ENCODE peak calls at places on chromosomes 6 and 20, in nine cellular contexts. One of them, this sample, is unnamed.
A peak's percentile ranks its signal among the peaks of the same experiment; 100 is the strongest.

GRCh38 chr20:13610205-13610604 is 28.5 kb downstream of the TASP1 start:
- DNase-seq in Peyer's patch: no peak
- DNase-seq in IMR-90: no peak
- DNase-seq in spleen: no peak
- DNase-seq in endothelial cell of umbilical vein: no peak
- DNase-seq in A549: no peak
- DNase-seq in heart left ventricle: no peak
- DNase-seq in adrenal gland: no peak
- DNase-seq in stomach: no peak
- DNase-seq in this sample: no peak

GRCh38 chr6:132733814-132734213 is 20.0 kb upstream of the VNN1 start:
- DNase-seq in Peyer's patch: no peak
- DNase-seq in IMR-90: no peak
- DNase-seq in spleen: no peak
- DNase-seq in endothelial cell of umbilical vein: no peak
- DNase-seq in A549: no peak
- DNase-seq in heart left ventricle: no peak
- DNase-seq in adrenal gland: no peak
- DNase-seq in stomach: no peak
- DNase-seq in this sample: no peak

GRCh38 chr6:105759946-105760345 is 326.2 kb upstream of the PRDM1 start:
- DNase-seq in Peyer's patch: no peak
- DNase-seq in IMR-90: peak; percentile 95
- DNase-seq in spleen: no peak
- DNase-seq in endothelial cell of umbilical vein: no peak
- DNase-seq in A549: no peak
- DNase-seq in heart left ventricle: no peak
- DNase-seq in adrenal gland: no peak
- DNase-seq in stomach: no peak
- DNase-seq in this sample: no peak

GRCh38 chr20:60062431-60063336 is 104.5 kb downstream of the CDH26 start:
- DNase-seq in Peyer's patch: no peak
- DNase-seq in IMR-90: peak; percentile 69
- DNase-seq in spleen: no peak
- DNase-seq in endothelial cell of umbilical vein: no peak
- DNase-seq in A549: no peak
- DNase-seq in heart left ventricle: no peak
- DNase-seq in adrenal gland: no peak
- DNase-seq in stomach: no peak
- DNase-seq in this sample: no peak

GRCh38 chr6:104682722-104683643 is 176.7 kb downstream of the HACE1 start:
- DNase-seq in Peyer's patch: peak; percentile 85
- DNase-seq in IMR-90: peak; percentile 59
- DNase-seq in spleen: peak; percentile 86
- DNase-seq in endothelial cell of umbilical vein: peak; percentile 56
- DNase-seq in A549: peak; percentile 30
- DNase-seq in heart left ventricle: peak; percentile 41
- DNase-seq in adrenal gland: peak; percentile 55
- DNase-seq in stomach: peak; percentile 40
- DNase-seq in this sample: peak; percentile 62

GRCh38 chr6:28657756-28658465 is 132.2 kb downstream of the GPX5 start:
- DNase-seq in Peyer's patch: no peak
- DNase-seq in IMR-90: peak; percentile 69
- DNase-seq in spleen: no peak
- DNase-seq in endothelial cell of umbilical vein: peak; percentile 68
- DNase-seq in A549: peak; percentile 61
- DNase-seq in heart left ventricle: no peak
- DNase-seq in adrenal gland: peak; percentile 64
- DNase-seq in stomach: no peak
- DNase-seq in this sample: peak; percentile 23

GRCh38 chr20:36862857-36863668 is 12.9 kb upstream of the TLDC2 start:
- DNase-seq in Peyer's patch: no peak
- DNase-seq in IMR-90: no peak
- DNase-seq in spleen: peak; percentile 87
- DNase-seq in endothelial cell of umbilical vein: peak; percentile 19
- DNase-seq in A549: no peak
- DNase-seq in heart left ventricle: no peak
- DNase-seq in adrenal gland: peak; percentile 49
- DNase-seq in stomach: no peak
- DNase-seq in this sample: no peak

GRCh38 chr20:50586531-50587232 is 76.5 kb downstream of the PTPN1 start:
- DNase-seq in Peyer's patch: no peak
- DNase-seq in IMR-90: no peak
- DNase-seq in spleen: peak; percentile 67
- DNase-seq in endothelial cell of umbilical vein: no peak
- DNase-seq in A549: no peak
- DNase-seq in heart left ventricle: no peak
- DNase-seq in adrenal gland: no peak
- DNase-seq in stomach: no peak
- DNase-seq in this sample: no peak

GRCh38 chr6:130382872-130383490 is 17.2 kb downstream of the TMEM200A start:
- DNase-seq in Peyer's patch: no peak
- DNase-seq in IMR-90: no peak
- DNase-seq in spleen: no peak
- DNase-seq in endothelial cell of umbilical vein: no peak
- DNase-seq in A549: no peak
- DNase-seq in heart left ventricle: no peak
- DNase-seq in adrenal gland: no peak
- DNase-seq in stomach: no peak
- DNase-seq in this sample: no peak

GRCh38 chr6:170151235-170152110 is 139.4 kb downstream of the DLL1 start:
- DNase-seq in Peyer's patch: no peak
- DNase-seq in IMR-90: no peak
- DNase-seq in spleen: peak; percentile 58
- DNase-seq in endothelial cell of umbilical vein: no peak
- DNase-seq in A549: no peak
- DNase-seq in heart left ventricle: peak; percentile 17
- DNase-seq in adrenal gland: peak; percentile 42
- DNase-seq in stomach: no peak
- DNase-seq in this sample: no peak

DNA sequence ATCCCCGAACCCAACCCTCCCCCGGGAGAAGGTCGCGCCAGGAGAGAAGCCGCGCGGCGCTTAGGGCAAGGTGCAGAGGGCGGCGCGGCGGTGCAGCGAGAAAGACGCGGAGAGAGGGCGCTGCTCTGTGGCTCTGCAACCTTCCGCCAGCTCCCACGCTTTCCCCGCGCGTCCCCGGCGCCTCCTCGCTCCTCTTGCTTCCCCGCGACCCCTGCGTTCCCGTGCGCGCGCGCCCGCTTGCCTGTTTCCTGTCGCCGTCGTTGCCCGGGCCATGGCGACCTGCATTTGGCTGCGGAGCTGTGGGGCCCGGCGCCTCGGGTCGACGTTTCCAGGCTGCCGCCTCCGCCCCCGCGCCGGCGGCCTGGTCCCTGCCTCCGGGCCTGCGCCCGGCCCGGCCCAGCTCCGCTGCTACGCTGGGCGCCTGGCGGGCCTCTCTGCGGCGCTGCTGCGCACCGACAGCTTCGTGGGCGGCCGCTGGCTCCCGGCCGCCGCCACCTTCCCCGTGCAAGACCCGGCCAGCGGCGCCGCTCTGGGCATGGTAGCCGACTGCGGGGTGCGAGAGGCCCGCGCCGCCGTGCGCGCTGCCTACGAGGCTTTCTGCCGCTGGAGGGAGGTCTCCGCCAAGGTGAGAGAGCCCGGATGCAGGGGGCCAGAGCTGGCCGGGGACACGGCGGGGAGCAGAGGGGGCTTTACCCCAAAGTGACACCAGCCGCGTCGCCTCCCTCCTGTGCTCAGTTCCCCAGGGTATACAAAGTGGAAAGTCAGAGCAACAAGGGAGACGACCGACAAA is at the start of gene ALDH5A1:
- DNase-seq in Peyer's patch: peak; percentile 90
- DNase-seq in IMR-90: peak; percentile 38
- DNase-seq in spleen: peak; percentile 95
- DNase-seq in endothelial cell of umbilical vein: peak; percentile 50
- DNase-seq in A549: peak; percentile 48
- DNase-seq in heart left ventricle: peak; percentile 81
- DNase-seq in adrenal gland: peak; percentile 67
- DNase-seq in stomach: peak; percentile 72
- DNase-seq in this sample: peak; percentile 84
- TF ChIP-seq POLR2A in Peyer's patch: no peak
- TF ChIP-seq POLR2A in IMR-90: no peak
- TF ChIP-seq POLR2A in spleen: no peak
- TF ChIP-seq POLR2A in endothelial cell of umbilical vein: no peak
- TF ChIP-seq POLR2A in A549: peak; percentile 39
- TF ChIP-seq POLR2A in heart left ventricle: no peak
- TF ChIP-seq POLR2A in adrenal gland: no peak
- TF ChIP-seq POLR2A in stomach: no peak
- TF ChIP-seq POLR2A in this sample: peak; percentile 57

GRCh38 chr6:35047265-35048011 is 93.7 kb downstream of the TCP11 start:
- DNase-seq in Peyer's patch: peak; percentile 45
- DNase-seq in IMR-90: peak; percentile 71
- DNase-seq in spleen: no peak
- DNase-seq in endothelial cell of umbilical vein: peak; percentile 64
- DNase-seq in A549: no peak
- DNase-seq in heart left ventricle: no peak
- DNase-seq in adrenal gland: peak; percentile 69
- DNase-seq in stomach: no peak
- DNase-seq in this sample: no peak

GRCh38 chr6:35048631-35049083 is 92.5 kb downstream of the TCP11 start:
- DNase-seq in Peyer's patch: peak; percentile 65
- DNase-seq in IMR-90: peak; percentile 94
- DNase-seq in spleen: no peak
- DNase-seq in endothelial cell of umbilical vein: no peak
- DNase-seq in A549: no peak
- DNase-seq in heart left ventricle: peak; percentile 65
- DNase-seq in adrenal gland: peak; percentile 56
- DNase-seq in stomach: no peak
- DNase-seq in this sample: no peak

GRCh38 chr6:35046862-35047261 is 94.3 kb downstream of the TCP11 start:
- DNase-seq in Peyer's patch: no peak
- DNase-seq in IMR-90: no peak
- DNase-seq in spleen: no peak
- DNase-seq in endothelial cell of umbilical vein: peak; percentile 89
- DNase-seq in A549: no peak
- DNase-seq in heart left ventricle: no peak
- DNase-seq in adrenal gland: no peak
- DNase-seq in stomach: no peak
- DNase-seq in this sample: no peak

GRCh38 chr6:35049346-35049745 is 91.8 kb downstream of the TCP11 start:
- DNase-seq in Peyer's patch: peak; percentile 19
- DNase-seq in IMR-90: no peak
- DNase-seq in spleen: no peak
- DNase-seq in endothelial cell of umbilical vein: no peak
- DNase-seq in A549: no peak
- DNase-seq in heart left ventricle: no peak
- DNase-seq in adrenal gland: no peak
- DNase-seq in stomach: no peak
- DNase-seq in this sample: no peak

GRCh38 chr6:35048031-35048613 is 93.0 kb downstream of the TCP11 start:
- DNase-seq in Peyer's patch: peak; percentile 45
- DNase-seq in IMR-90: no peak
- DNase-seq in spleen: no peak
- DNase-seq in endothelial cell of umbilical vein: peak; percentile 13
- DNase-seq in A549: no peak
- DNase-seq in heart left ventricle: no peak
- DNase-seq in adrenal gland: peak; percentile 82
- DNase-seq in stomach: no peak
- DNase-seq in this sample: no peak
- TF ChIP-seq POLR2A in Peyer's patch: no peak
- TF ChIP-seq POLR2A in IMR-90: no peak
- TF ChIP-seq POLR2A in spleen: no peak
- TF ChIP-seq POLR2A in endothelial cell of umbilical vein: no peak
- TF ChIP-seq POLR2A in A549: no peak
- TF ChIP-seq POLR2A in heart left ventricle: no peak
- TF ChIP-seq POLR2A in adrenal gland: no peak
- TF ChIP-seq POLR2A in stomach: no peak
- TF ChIP-seq POLR2A in this sample: no peak

GRCh38 chr6:156777577-156777865 is 343 bp downstream of the ARID1B start:
- DNase-seq in Peyer's patch: no peak
- DNase-seq in IMR-90: no peak
- DNase-seq in spleen: no peak
- DNase-seq in endothelial cell of umbilical vein: no peak
- DNase-seq in A549: peak; percentile 48
- DNase-seq in heart left ventricle: no peak
- DNase-seq in adrenal gland: no peak
- DNase-seq in stomach: no peak
- DNase-seq in this sample: no peak

GRCh38 chr6:156777866-156778614 is 862 bp downstream of the ARID1B start:
- DNase-seq in Peyer's patch: peak; percentile 77
- DNase-seq in IMR-90: peak; percentile 49
- DNase-seq in spleen: peak; percentile 95
- DNase-seq in endothelial cell of umbilical vein: peak; percentile 48
- DNase-seq in A549: peak; percentile 21
- DNase-seq in heart left ventricle: peak; percentile 64
- DNase-seq in adrenal gland: peak; percentile 56
- DNase-seq in stomach: peak; percentile 51
- DNase-seq in this sample: peak; percentile 66

GRCh38 chr6:156780117-156780641 is 3.0 kb downstream of the ARID1B start:
- DNase-seq in Peyer's patch: peak; percentile 86
- DNase-seq in IMR-90: peak; percentile 96
- DNase-seq in spleen: no peak
- DNase-seq in endothelial cell of umbilical vein: peak; percentile 91
- DNase-seq in A549: peak; percentile 38
- DNase-seq in heart left ventricle: peak; percentile 46
- DNase-seq in adrenal gland: peak; percentile 62
- DNase-seq in stomach: peak; percentile 56
- DNase-seq in this sample: peak; percentile 41

GRCh38 chr6:156779206-156780116 is 2.3 kb downstream of the ARID1B start:
- DNase-seq in Peyer's patch: peak; percentile 75
- DNase-seq in IMR-90: no peak
- DNase-seq in spleen: peak; percentile 89
- DNase-seq in endothelial cell of umbilical vein: peak; percentile 34
- DNase-seq in A549: no peak
- DNase-seq in heart left ventricle: peak; percentile 63
- DNase-seq in adrenal gland: peak; percentile 62
- DNase-seq in stomach: peak; percentile 58
- DNase-seq in this sample: peak; percentile 53

DNA sequence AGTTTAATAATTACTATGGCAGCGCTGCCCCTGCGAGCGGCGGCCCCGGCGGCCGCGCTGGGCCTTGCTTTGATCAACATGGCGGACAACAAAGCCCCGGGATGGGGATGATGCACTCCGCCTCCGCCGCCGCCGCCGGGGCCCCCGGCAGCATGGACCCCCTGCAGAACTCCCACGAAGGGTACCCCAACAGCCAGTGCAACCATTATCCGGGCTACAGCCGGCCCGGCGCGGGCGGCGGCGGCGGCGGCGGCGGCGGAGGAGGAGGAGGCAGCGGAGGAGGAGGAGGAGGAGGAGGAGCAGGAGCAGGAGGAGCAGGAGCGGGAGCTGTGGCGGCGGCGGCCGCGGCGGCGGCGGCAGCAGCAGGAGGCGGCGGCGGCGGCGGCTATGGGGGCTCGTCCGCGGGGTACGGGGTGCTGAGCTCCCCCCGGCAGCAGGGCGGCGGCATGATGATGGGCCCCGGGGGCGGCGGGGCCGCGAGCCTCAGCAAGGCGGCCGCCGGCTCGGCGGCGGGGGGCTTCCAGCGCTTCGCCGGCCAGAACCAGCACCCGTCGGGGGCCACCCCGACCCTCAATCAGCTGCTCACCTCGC is 1.5 kb downstream of the ARID1B start:
- DNase-seq in Peyer's patch: peak; percentile 72
- DNase-seq in IMR-90: no peak
- DNase-seq in spleen: peak; percentile 93
- DNase-seq in endothelial cell of umbilical vein: peak; percentile 43
- DNase-seq in A549: no peak
- DNase-seq in heart left ventricle: peak; percentile 71
- DNase-seq in adrenal gland: peak; percentile 48
- DNase-seq in stomach: peak; percentile 56
- DNase-seq in this sample: peak; percentile 62
- TF ChIP-seq POLR2A in Peyer's patch: no peak
- TF ChIP-seq POLR2A in IMR-90: no peak
- TF ChIP-seq POLR2A in spleen: no peak
- TF ChIP-seq POLR2A in endothelial cell of umbilical vein: peak; percentile 12
- TF ChIP-seq POLR2A in A549: peak; percentile 28
- TF ChIP-seq POLR2A in heart left ventricle: no peak
- TF ChIP-seq POLR2A in adrenal gland: no peak
- TF ChIP-seq POLR2A in stomach: no peak
- TF ChIP-seq POLR2A in this sample: no peak

GRCh38 chr6:3068329-3069223 is at the start of gene RIPK1:
- DNase-seq in Peyer's patch: peak; percentile 98
- DNase-seq in IMR-90: peak; percentile 84
- DNase-seq in spleen: peak; percentile 99
- DNase-seq in endothelial cell of umbilical vein: peak; percentile 82
- DNase-seq in A549: peak; percentile 83
- DNase-seq in heart left ventricle: peak; percentile 96
- DNase-seq in adrenal gland: peak; percentile 94
- DNase-seq in stomach: peak; percentile 96
- DNase-seq in this sample: peak; percentile 94
- TF ChIP-seq POLR2A in Peyer's patch: peak; percentile 87
- TF ChIP-seq POLR2A in IMR-90: peak; percentile 92
- TF ChIP-seq POLR2A in spleen: peak; percentile 68
- TF ChIP-seq POLR2A in endothelial cell of umbilical vein: peak; percentile 78
- TF ChIP-seq POLR2A in A549: peak; percentile 83
- TF ChIP-seq POLR2A in heart left ventricle: peak; percentile 50
- TF ChIP-seq POLR2A in adrenal gland: peak; percentile 85
- TF ChIP-seq POLR2A in stomach: peak; percentile 66
- TF ChIP-seq POLR2A in this sample: peak; percentile 71